ENCODE peak calls at places on chromosomes 4 and X, in ten cellular contexts. E is neuronal stem cell, T is tibial artery, J is mesendoderm, N is H7, C is left ventricle myocardium inferior, Y is cardiac muscle cell, X is sigmoid colon, D is gastrocnemius medialis, H is left lung. K is an unnamed sample.
A peak's percentile ranks its signal among the peaks of the same experiment; 100 is the strongest.

GRCh38 chrX:104854188-104854587 is 288.2 kb downstream of the IL1RAPL2 start:
- DNase-seq in E (no peak), T (no peak), J (no peak), N (no peak), C (no peak), Y (no peak), X (no peak), D (no peak), H (no peak), K (no peak)

GRCh38 chr4:96713271-96713670 is 873.4 kb downstream of the PDHA2 start:
- DNase-seq in E (no peak), T (no peak), J (no peak), N (no peak), C (no peak), Y (peak; percentile 29), X (no peak), D (no peak), H (no peak), K (peak; percentile 7)

GRCh38 chr4:92968556-92968955 is 664.8 kb downstream of the GRID2 start:
- DNase-seq in E (no peak), T (no peak), J (no peak), N (no peak), C (no peak), Y (no peak), X (no peak), D (no peak), H (no peak), K (no peak)

GRCh38 chrX:9942086-9942485 is 25.1 kb upstream of the CLDN34 start:
- DNase-seq in E (no peak), T (no peak), J (no peak), N (no peak), C (no peak), Y (no peak), X (no peak), D (no peak), H (no peak), K (no peak)

GRCh38 chr4:188976644-188977115 is 837.4 kb downstream of the TRIML1 start:
- DNase-seq in E (peak; percentile 81), T (no peak), J (peak; percentile 91), N (peak; percentile 64), C (no peak), Y (no peak), X (no peak), D (no peak), H (no peak), K (peak; percentile 64)

GRCh38 chr4:2651998-2652397 is 104.1 kb downstream of the TNIP2 start:
- DNase-seq in E (no peak), T (no peak), J (no peak), N (no peak), C (no peak), Y (no peak), X (peak; percentile 17), D (no peak), H (no peak), K (no peak)

GRCh38 chr4:17469931-17470674 is 41.8 kb downstream of the QDPR start:
- DNase-seq in E (no peak), T (no peak), J (no peak), N (no peak), C (no peak), Y (peak; percentile 42), X (no peak), D (no peak), H (no peak), K (no peak)

GRCh38 chr4:156177941-156178340 is 224.3 kb upstream of the CTSO start:
- DNase-seq in E (no peak), T (no peak), J (no peak), N (no peak), C (no peak), Y (no peak), X (no peak), D (no peak), H (no peak), K (no peak)

GRCh38 chrX:42450228-42450627 is 327.7 kb downstream of the PPP1R2C start:
- DNase-seq in E (no peak), T (no peak), J (no peak), N (no peak), C (no peak), Y (no peak), X (no peak), D (no peak), H (no peak), K (no peak)

GRCh38 chr4:37524267-37524666 is 161.9 kb downstream of the RELL1 start:
- DNase-seq in E (no peak), T (no peak), J (peak; percentile 42), N (peak; percentile 24), C (no peak), Y (no peak), X (no peak), D (no peak), H (no peak), K (no peak)

GRCh38 chr4:96326846-96327245 is 487.0 kb downstream of the PDHA2 start:
- DNase-seq in E (no peak), T (no peak), J (no peak), N (no peak), C (no peak), Y (no peak), X (no peak), D (no peak), H (no peak), K (no peak)

GRCh38 chr4:62014982-62015739 is 815.0 kb downstream of the ADGRL3 start:
- DNase-seq in E (no peak), T (no peak), J (no peak), N (no peak), C (no peak), Y (peak; percentile 3), X (no peak), D (no peak), H (no peak), K (no peak)

GRCh38 chr4:189533603-189534002 is 407.1 kb upstream of the FRG1 start:
- DNase-seq in E (no peak), T (no peak), J (no peak), N (no peak), C (no peak), Y (no peak), X (no peak), D (no peak), H (no peak), K (no peak)

GRCh38 chr4:140013088-140013487 is 140.9 kb downstream of the MAML3 start:
- DNase-seq in E (no peak), T (no peak), J (no peak), N (no peak), C (no peak), Y (no peak), X (no peak), D (no peak), H (no peak), K (no peak)

GRCh38 chr4:40557741-40558140 is 71.9 kb downstream of the RBM47 start:
- DNase-seq in E (no peak), T (no peak), J (no peak), N (no peak), C (no peak), Y (peak; percentile 61), X (no peak), D (no peak), H (no peak), K (no peak)

DNA sequence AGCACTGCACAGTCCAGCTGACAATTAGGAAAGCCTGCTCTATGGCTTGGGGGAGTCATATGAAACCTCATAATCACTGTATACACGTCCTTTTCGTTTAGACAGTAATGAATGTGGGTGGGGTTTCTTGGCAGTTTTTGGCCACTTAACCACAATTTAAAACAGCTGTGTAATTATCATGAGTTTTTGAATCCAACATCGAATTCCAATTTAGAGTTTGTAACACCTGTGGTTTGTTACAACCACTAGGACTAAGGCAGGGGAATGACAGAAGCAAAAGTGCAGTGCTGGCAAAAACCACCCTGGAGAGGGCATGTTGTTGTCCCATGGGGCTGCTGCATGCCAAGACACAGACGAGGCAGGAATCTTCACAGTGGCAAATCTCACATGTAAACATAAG is 99.5 kb downstream of the CXXC4 start:
- DNase-seq in E (no peak), T (no peak), J (no peak), N (no peak), C (no peak), Y (no peak), X (no peak), D (no peak), H (no peak), K (peak; percentile 26)
- H3K4me3 ChIP-seq in E (no peak overlapping the region), T (no peak overlapping the region), J (no peak overlapping the region), N (no peak overlapping the region), C (no peak overlapping the region), Y (no peak overlapping the region), X (no peak overlapping the region), D (no peak overlapping the region), H (no peak overlapping the region), K (no peak overlapping the region)

DNA sequence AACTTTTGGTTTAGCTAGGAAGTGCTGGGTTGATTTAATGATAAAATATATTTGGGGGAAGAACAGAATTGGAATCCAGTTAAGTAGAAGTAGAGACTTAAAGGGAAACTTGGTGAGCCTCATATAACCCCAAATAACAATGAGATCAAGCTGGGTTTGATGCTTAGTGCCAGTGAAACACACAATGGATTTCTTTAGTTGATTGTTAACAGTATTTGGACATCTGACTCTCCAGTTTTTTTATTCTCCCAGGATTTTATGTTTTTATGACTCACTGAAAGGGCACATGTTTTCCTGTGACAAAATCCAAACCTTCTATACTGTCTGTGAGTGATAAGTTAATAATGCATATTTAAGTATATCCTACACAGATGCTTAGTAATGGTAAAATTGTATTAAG is 2.7 kb upstream of the NEUROG2 start:
- DNase-seq in E (no peak), T (no peak), J (no peak), N (no peak), C (no peak), Y (no peak), X (no peak), D (no peak), H (no peak), K (no peak)
- H3K27me3 ChIP-seq in E (peaks cover 13% of the 10 kb centered on the region), T (peaks cover 6% of the 10 kb centered on the region), J (peaks cover 79% of the 10 kb centered on the region), N (peaks cover 99% of the 10 kb centered on the region), C (peaks cover 100% of the 10 kb centered on the region), Y (peaks cover 100% of the 10 kb centered on the region), X (peaks cover 74% of the 10 kb centered on the region), D (peaks cover 98% of the 10 kb centered on the region), H (peaks cover 100% of the 10 kb centered on the region), K (peaks cover 90% of the 10 kb centered on the region)

DNA sequence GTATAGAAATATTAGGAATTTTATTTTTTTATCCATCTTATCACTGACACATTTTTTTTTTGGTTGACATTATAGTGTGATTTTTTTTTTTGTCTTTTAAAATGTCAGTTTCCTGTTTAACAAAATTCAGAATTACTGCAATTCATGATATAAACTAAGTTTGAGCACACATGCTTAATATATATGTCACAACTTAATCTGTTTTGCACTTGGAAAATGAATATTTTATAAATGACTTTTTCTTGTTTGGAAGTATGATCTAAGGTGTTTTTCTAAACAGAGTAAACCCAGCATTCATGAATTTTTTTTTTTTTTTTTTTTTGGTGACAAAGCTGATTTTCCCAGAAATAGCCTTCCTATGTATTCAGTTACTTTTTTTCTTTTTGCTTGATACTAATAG is 2.4 kb downstream of the SMARCA5 start:
- DNase-seq in E (no peak), T (no peak), J (no peak), N (no peak), C (no peak), Y (no peak), X (no peak), D (no peak), H (no peak), K (no peak)
- H3K4me3 ChIP-seq in E (peak overlapping the region; percentile 95), T (peak overlapping the region; percentile 80), J (no peak overlapping the region), N (no peak overlapping the region), C (peak overlapping the region; percentile 92), Y (peak overlapping the region; percentile 77), X (peak overlapping the region; percentile 91), D (no peak overlapping the region), H (peak overlapping the region; percentile 69), K (peak overlapping the region; percentile 90)

DNA sequence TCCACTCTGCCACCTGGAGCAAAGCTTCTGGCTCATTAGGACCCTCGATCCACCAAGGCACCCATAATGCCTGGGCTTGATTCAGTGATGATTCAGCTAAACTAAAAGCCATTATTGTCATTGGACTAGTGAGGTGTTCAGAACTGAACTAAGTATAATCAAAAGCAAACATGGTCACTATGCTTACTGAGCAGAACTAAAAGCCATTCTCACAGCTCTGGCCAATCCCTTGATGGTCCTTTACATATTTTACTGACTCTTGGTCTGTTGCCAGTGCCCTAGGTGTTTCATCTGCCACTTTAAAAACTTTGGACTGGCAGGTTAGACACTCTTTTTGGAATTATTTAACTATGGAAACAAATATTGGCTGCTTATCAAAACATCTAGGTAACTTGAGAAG is 703.5 kb downstream of the FAT4 start:
- DNase-seq in E (no peak), T (no peak), J (no peak), N (no peak), C (no peak), Y (no peak), X (no peak), D (no peak), H (no peak), K (no peak)
- H3K27me3 ChIP-seq in E (no peaks in the 10 kb centered on the region), T (no peaks in the 10 kb centered on the region), J (no peaks in the 10 kb centered on the region), N (no peaks in the 10 kb centered on the region), C (no peaks in the 10 kb centered on the region), Y (no peaks in the 10 kb centered on the region), X (no peaks in the 10 kb centered on the region), D (no peaks in the 10 kb centered on the region), H (no peaks in the 10 kb centered on the region), K (no peaks in the 10 kb centered on the region)

K was measured in A673.